ENCODE peak calls at places on chromosome 3, in six cellular contexts. Y is astrocyte, P is PC-3, K is RWPE2, O is right cardiac atrium, N is fibroblast of lung. V is an unnamed sample. For H3K9me3, the result is how much of the 10 kb centered on the place peaks cover.

GRCh38 chr3:184795493-184796198 is 16.3 kb upstream of the VPS8 start:
- DNase-seq in Y (no peak), N (no peak), K (no peak), P (no peak), O (no peak), V (no peak)

GRCh38 chr3:150133293-150133692 is 162.6 kb upstream of the PFN2 start:
- DNase-seq in N (no peak), Y (no peak), P (no peak), O (no peak), K (no peak), V (no peak)

GRCh38 chr3:47193871-47194859 is 30.3 kb upstream of the SETD2 start:
- DNase-seq in P (no peak), O (no peak), N (peak), Y (peak), K (no peak), V (no peak)

GRCh38 chr3:20047940-20048339 is 7.7 kb downstream of the KAT2B start:
- DNase-seq in N (no peak), Y (no peak), P (no peak), K (no peak), O (no peak), V (no peak)

GRCh38 chr3:60855250-60855649 is 396.0 kb downstream of the FHIT start:
- DNase-seq in P (no peak), Y (no peak), N (no peak), O (no peak), K (no peak), V (no peak)

GRCh38 chr3:148319161-148319915 is 378.4 kb upstream of the AGTR1 start:
- DNase-seq in K (no peak), O (no peak), N (peak), P (peak), Y (peak), V (no peak)

GRCh38 chr3:189273736-189274135 is 102.0 kb downstream of the TPRG1 start:
- DNase-seq in Y (no peak), P (peak), N (no peak), K (no peak), O (no peak), V (no peak)

GRCh38 chr3:116139607-116140006 is 305.7 kb downstream of the LSAMP start:
- DNase-seq in K (no peak), P (no peak), N (no peak), Y (no peak), O (no peak), V (no peak)

GRCh38 chr3:89300519-89300918 is 193.1 kb downstream of the EPHA3 start:
- DNase-seq in P (peak), K (no peak), N (no peak), O (no peak), Y (peak), V (no peak)

GRCh38 chr3:195883801-195884200 is 24.6 kb downstream of the TNK2 start:
- DNase-seq in K (no peak), P (no peak), N (no peak), O (no peak), Y (no peak), V (no peak)

GRCh38 chr3:177585271-177585670 is 388.0 kb upstream of the TBL1XR1 start:
- DNase-seq in O (no peak), Y (no peak), K (no peak), N (no peak), P (no peak), V (no peak)

GRCh38 chr3:196688349-196688748 is 23.7 kb downstream of the CEP19 start:
- DNase-seq in K (no peak), O (peak), P (no peak), Y (peak), N (peak), V (no peak)

GRCh38 chr3:98326494-98326893 is 27.2 kb upstream of the OR5K4 start:
- DNase-seq in K (no peak), P (no peak), Y (no peak), O (no peak), N (no peak), V (no peak)

GRCh38 chr3:48504051-48504946 is at the start of gene SHISA5:
- DNase-seq in P (peak), K (no peak), N (peak), O (peak), Y (peak), V (peak)

GRCh38 chr3:138646527-138646926 is 38.0 kb downstream of the FAIM start:
- DNase-seq in N (no peak), K (no peak), P (no peak), O (no peak), Y (no peak), V (no peak)
- H3K9me3 ChIP-seq in N (under half), K (under half), P (under half), O (under half), Y (under half), V (under half)

GRCh38 chr3:28758115-28758514 is 409.5 kb upstream of the AZI2 start:
- DNase-seq in O (no peak), Y (no peak), K (no peak), P (no peak), N (no peak), V (no peak)
- H3K9me3 ChIP-seq in O (under half), Y (under half), K (under half), P (under half), N (under half), V (under half)

GRCh38 chr3:119433613-119434325 is 29.6 kb downstream of the TMEM39A start:
- DNase-seq in K (no peak), P (no peak), O (no peak), Y (no peak), N (no peak), V (no peak)

GRCh38 chr3:119427669-119428068 is 35.7 kb downstream of the TMEM39A start:
- DNase-seq in O (no peak), Y (no peak), P (no peak), K (no peak), N (peak), V (no peak)

GRCh38 chr3:119428538-119428937 is 34.9 kb downstream of the TMEM39A start:
- DNase-seq in P (no peak), K (no peak), O (no peak), Y (no peak), N (no peak), V (no peak)
- H3K9me3 ChIP-seq in P (under half), K (under half), O (under half), Y (under half), N (under half), V (under half)

GRCh38 chr3:53970656-53971055 is 79.0 kb upstream of the SELENOK start:
- DNase-seq in N (no peak), K (no peak), Y (no peak), P (peak), O (no peak), V (no peak)
- H3K9me3 ChIP-seq in N (under half), K (under half), Y (under half), P (under half), O (under half), V (under half)

GRCh38 chr3:25992606-25993005 is 202.7 kb downstream of the OXSM start:
- DNase-seq in Y (no peak), N (no peak), P (no peak), K (no peak), O (no peak), V (no peak)
- H3K9me3 ChIP-seq in Y (under half), N (under half), P (under half), K (under half), O (under half), V (under half)

GRCh38 chr3:125351152-125351551 is 24.0 kb downstream of the ZNF148 start:
- DNase-seq in P (no peak), N (no peak), Y (no peak), O (no peak), K (no peak), V (no peak)

GRCh38 chr3:125351814-125352456 is 23.2 kb downstream of the ZNF148 start:
- DNase-seq in N (peak), P (peak), K (no peak), O (no peak), Y (peak), V (no peak)

GRCh38 chr3:125353659-125354058 is 21.5 kb downstream of the ZNF148 start:
- DNase-seq in K (no peak), O (no peak), N (no peak), Y (no peak), P (no peak), V (no peak)

GRCh38 chr3:125350597-125350996 is 24.5 kb downstream of the ZNF148 start:
- DNase-seq in Y (no peak), K (no peak), P (peak), O (no peak), N (no peak), V (no peak)

GRCh38 chr3:125353128-125353527 is 22.0 kb downstream of the ZNF148 start:
- DNase-seq in O (no peak), N (peak), K (no peak), Y (no peak), P (no peak), V (no peak)
- H3K9me3 ChIP-seq in O (under half), N (under half), K (under half), Y (under half), P (under half), V (under half)